ENCODE peak calls at places on chromosome 15, in four cellular contexts. T is choroid plexus epithelial cell, P is fibroblast of mammary gland, K is thoracic aorta. B is an unnamed sample.

GRCh38 chr15:77904436-77904821 is 173.1 kb downstream of the TBC1D2B start:
- DNase-seq in P (no peak), K (no peak), T (no peak), B (no peak)

GRCh38 chr15:64841258-64842098 is at the start of gene PLEKHO2:
- DNase-seq in P (peak), K (peak), T (peak), B (peak)

GRCh38 chr15:98324341-98324970 is 323.9 kb upstream of the IGF1R start:
- DNase-seq in P (no peak), T (no peak), K (no peak), B (no peak)

GRCh38 chr15:75059607-75060006 is 36.2 kb downstream of the PPCDC start:
- DNase-seq in T (no peak), P (no peak), K (no peak), B (no peak)

GRCh38 chr15:69648775-69649735 is 196.4 kb downstream of the RPLP1 start:
- DNase-seq in T (no peak), P (no peak), K (no peak), B (no peak)

GRCh38 chr15:39364721-39365120 is 216.2 kb upstream of the THBS1 start:
- DNase-seq in T (no peak), P (peak), K (no peak), B (no peak)

GRCh38 chr15:92652576-92652966 is 3.0 kb downstream of the FAM174B start:
- DNase-seq in T (no peak), P (no peak), K (no peak), B (no peak)

GRCh38 chr15:66565731-66566130 is at the start of gene LCTL:
- DNase-seq in P (peak), T (peak), K (no peak), B (peak)

GRCh38 chr15:77034620-77035467 is 36.1 kb downstream of the TSPAN3 start:
- DNase-seq in T (peak), P (no peak), K (no peak), B (no peak)

GRCh38 chr15:42273099-42273899 is at the start of the genes GANC and TMEM87A:
- DNase-seq in K (peak), P (peak), T (peak), B (peak)

GRCh38 chr15:42270551-42270950 is 2.5 kb upstream of the GANC start:
- DNase-seq in T (no peak), K (no peak), P (no peak), B (no peak)

GRCh38 chr15:42272768-42273098 is 268 bp upstream of the GANC start:
- DNase-seq in P (no peak), T (no peak), K (no peak), B (no peak)

GRCh38 chr15:42273900-42274692 is 863 bp upstream of the TMEM87A start:
- DNase-seq in K (peak), P (peak), T (peak), B (peak)

DNA sequence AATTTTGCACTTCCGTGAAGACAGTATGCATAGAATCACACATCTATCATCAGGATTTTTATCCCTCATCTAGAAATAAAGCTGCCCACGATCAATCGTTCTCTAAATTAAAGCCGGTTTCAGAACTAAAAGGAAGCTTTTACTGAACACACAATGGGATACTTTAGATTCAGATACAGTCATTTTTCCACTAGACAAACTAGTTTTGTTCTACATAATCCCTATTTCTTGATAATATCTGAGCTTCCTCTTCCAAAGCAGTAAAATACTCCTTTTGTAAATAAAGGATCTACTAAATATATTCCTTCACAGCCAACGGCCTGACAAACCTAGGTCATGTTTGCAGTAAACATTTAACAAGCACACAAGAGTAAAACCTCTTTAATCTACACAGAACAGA is 2.0 kb upstream of the GANC start:
- DNase-seq in K (no peak), P (no peak), T (no peak), B (no peak)
- H3K4me3 ChIP-seq in K (no peak), P (peak), T (no peak), B (no peak)

GRCh38 chr15:52569244-52569585 is 385 bp upstream of the ARPP19 start:
- DNase-seq in P (no peak), T (no peak), K (no peak), B (no peak)

GRCh38 chr15:52566889-52567288 is 1.9 kb downstream of the ARPP19 start:
- DNase-seq in K (no peak), T (no peak), P (no peak), B (no peak)

GRCh38 chr15:52568569-52569243 is at the start of gene ARPP19:
- DNase-seq in T (peak), P (peak), K (peak), B (peak)

GRCh38 chr15:52563499-52564060 is 5.2 kb downstream of the ARPP19 start:
- DNase-seq in T (no peak), P (no peak), K (no peak), B (no peak)

GRCh38 chr15:52567886-52568568 is 803 bp downstream of the ARPP19 start:
- DNase-seq in K (no peak), T (peak), P (peak), B (no peak)
- TF ChIP-seq CTCF in K (no peak), T (no peak), P (no peak), B (no peak)

GRCh38 chr15:55742927-55743614 is at the start of gene PRTG:
- DNase-seq in K (peak), T (peak), P (peak), B (peak)
- H3K4me3 ChIP-seq in K (peak), T (peak), P (peak), B (peak)

GRCh38 chr15:26017665-26018064 is 154.5 kb upstream of the ATP10A start:
- DNase-seq in P (no peak), K (no peak), T (no peak), B (no peak)
- TF ChIP-seq CTCF in P (no peak), K (no peak), T (no peak), B (no peak)

GRCh38 chr15:25439456-25439836 is 622 bp upstream of the UBE3A start:
- DNase-seq in K (no peak), P (peak), T (peak), B (no peak)
- H3K4me3 ChIP-seq in K (peak), P (peak), T (peak), B (peak)

DNA sequence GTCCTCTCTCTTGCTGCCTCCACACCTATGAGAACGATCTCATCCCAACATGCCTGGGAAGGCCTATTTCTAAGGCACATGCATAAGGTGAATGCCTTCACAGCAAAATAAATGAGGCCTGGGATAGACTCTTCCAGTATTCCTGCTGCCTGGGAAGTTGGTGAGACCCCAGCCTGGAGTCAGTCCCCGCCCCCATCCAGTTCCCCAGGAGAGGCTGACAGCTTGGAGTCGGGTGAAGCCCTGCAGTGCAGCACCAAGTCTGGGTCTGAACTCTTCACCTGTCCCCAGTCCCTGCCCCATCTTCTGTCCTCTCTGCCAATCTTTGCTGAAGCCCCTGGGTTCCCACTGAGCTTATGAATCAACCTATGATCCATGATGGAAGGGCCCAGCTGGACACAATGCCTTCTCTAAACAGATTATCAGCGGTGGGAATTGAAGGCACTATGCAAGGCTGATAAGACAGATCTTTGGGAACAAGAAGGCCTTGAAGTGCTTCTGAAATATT is 10.3 kb upstream of the APBA2 start:
- DNase-seq in K (no peak), T (no peak), P (no peak), B (no peak)
- TF ChIP-seq CTCF in K (no peak), T (no peak), P (no peak), B (no peak)

B was measured in astrocyte of the spinal cord.